ENCODE peak calls at places on chromosomes 12 and 14, in ten cellular contexts. V, H, C, F, O, G, J, S, M and Y are unnamed samples.

GRCh38 chr12:91215940-91216454 is 33.4 kb upstream of the DCN start:
- DNase-seq in V (no peak), H (peak; percentile 72), C (no peak), F (no peak), O (peak; percentile 47), G (no peak), J (no peak), S (no peak), M (no peak), Y (no peak)

GRCh38 chr12:112664569-112664968 is 127.0 kb upstream of the RPH3A start:
- DNase-seq in V (no peak), H (peak; percentile 6), C (no peak), F (no peak), O (peak; percentile 6), G (peak; percentile 52), J (no peak), S (no peak), M (no peak), Y (no peak)

GRCh38 chr12:47811581-47812484 is 7.9 kb downstream of the HDAC7 start:
- DNase-seq in V (no peak), H (peak; percentile 92), C (peak; percentile 73), F (no peak), O (peak; percentile 80), G (no peak), J (no peak), S (no peak), M (no peak), Y (no peak)

GRCh38 chr14:64878775-64879634 is 702 bp downstream of the SPTB start:
- DNase-seq in V (peak; percentile 29), H (peak; percentile 5), C (no peak), F (no peak), O (no peak), G (peak; percentile 59), J (no peak), S (no peak), M (no peak), Y (no peak)

GRCh38 chr12:72271401-72271740 is 799 bp upstream of the TRHDE start:
- DNase-seq in V (no peak), H (peak; percentile 34), C (no peak), F (no peak), O (peak; percentile 68), G (peak; percentile 70), J (no peak), S (no peak), M (no peak), Y (peak; percentile 70)

GRCh38 chr14:58821421-58821820 is 183.7 kb downstream of the DACT1 start:
- DNase-seq in V (no peak), H (no peak), C (no peak), F (no peak), O (no peak), G (no peak), J (no peak), S (no peak), M (no peak), Y (no peak)

GRCh38 chr12:95205685-95206084 is 11.6 kb downstream of the FGD6 start:
- DNase-seq in V (no peak), H (peak; percentile 92), C (peak; percentile 44), F (no peak), O (peak; percentile 95), G (no peak), J (no peak), S (no peak), M (no peak), Y (no peak)

GRCh38 chr14:102737402-102738372 is 39.6 kb upstream of the TRAF3 start:
- DNase-seq in V (no peak), H (no peak), C (no peak), F (no peak), O (no peak), G (no peak), J (no peak), S (no peak), M (no peak), Y (no peak)

GRCh38 chr12:103737881-103738280 is 103.2 kb downstream of the NT5DC3 start:
- DNase-seq in V (no peak), H (no peak), C (no peak), F (no peak), O (no peak), G (no peak), J (no peak), S (no peak), M (no peak), Y (no peak)

GRCh38 chr14:72040528-72040927 is 108.3 kb downstream of the RGS6 start:
- DNase-seq in V (no peak), H (no peak), C (no peak), F (no peak), O (no peak), G (no peak), J (no peak), S (no peak), M (no peak), Y (no peak)